ENCODE peak calls at places on chromosome 1, in seven cellular contexts. I is NCI-H1105; A is NCI-H1436; N is activated CD4-positive, alpha-beta T cell treated with anti-CD3 and anti-CD28 coated beads for 36 hours; L is Right ventricle myocardium superior; Y is activated CD8-positive, alpha-beta T cell treated with anti-CD3 and anti-CD28 coated beads, Interleukin-2, amount 10 ng/mL, durations not matched to agents 7 days and 5 days; P is DMS153. U is an unnamed sample.

GRCh38 chr1:210817385-210818275 is 316.3 kb downstream of the KCNH1 start:
- DNase-seq in I (no peak), A (no peak), N (no peak), L (no peak), Y (no peak), P (no peak), U (no peak)

GRCh38 chr1:22969224-22969829 is 3.3 kb downstream of the LACTBL1 start:
- DNase-seq in I (peak; percentile 92), A (no peak), N (no peak), L (no peak), Y (no peak), P (peak; percentile 76), U (no peak)

GRCh38 chr1:45929257-45929687 is 125.9 kb downstream of the MAST2 start:
- DNase-seq in I (no peak), A (no peak), N (no peak), L (no peak), Y (no peak), P (no peak), U (no peak)

GRCh38 chr1:184407816-184408510 is 21.1 kb downstream of the C1orf21 start:
- DNase-seq in I (no peak), A (no peak), N (no peak), L (no peak), Y (no peak), P (no peak), U (no peak)

GRCh38 chr1:244757091-244757939 is 78.1 kb upstream of the COX20 start:
- DNase-seq in I (no peak), A (no peak), N (no peak), L (no peak), Y (no peak), P (no peak), U (no peak)

GRCh38 chr1:56301791-56302190 is 277.6 kb downstream of the PLPP3 start:
- DNase-seq in I (no peak), A (no peak), N (no peak), L (no peak), Y (no peak), P (no peak), U (no peak)

GRCh38 chr1:157319567-157319966 is 181.4 kb upstream of the ETV3 start:
- DNase-seq in I (no peak), A (no peak), N (no peak), L (no peak), Y (no peak), P (no peak), U (no peak)

GRCh38 chr1:182143825-182144661 is 82.5 kb upstream of the ZNF648 start:
- DNase-seq in I (no peak), A (no peak), N (no peak), L (peak; percentile 84), Y (no peak), P (peak; percentile 31), U (no peak)

GRCh38 chr1:210123383-210123782 is 109.2 kb upstream of the SERTAD4 start:
- DNase-seq in I (no peak), A (no peak), N (no peak), L (no peak), Y (no peak), P (no peak), U (no peak)

GRCh38 chr1:16992102-16992501 is 11.7 kb upstream of the MFAP2 start:
- DNase-seq in I (no peak), A (no peak), N (no peak), L (no peak), Y (no peak), P (no peak), U (no peak)

GRCh38 chr1:3504823-3505155 is 50.3 kb downstream of the ARHGEF16 start:
- DNase-seq in I (no peak), A (no peak), N (no peak), L (no peak), Y (no peak), P (no peak), U (no peak)

GRCh38 chr1:232872738-232873137 is 67.5 kb downstream of the MAP10 start:
- DNase-seq in I (no peak), A (no peak), N (no peak), L (no peak), Y (no peak), P (no peak), U (no peak)

GRCh38 chr1:52356818-52357355 is 9.1 kb downstream of the CC2D1B start:
- DNase-seq in I (no peak), A (no peak), N (no peak), L (no peak), Y (no peak), P (no peak), U (no peak)

GRCh38 chr1:180229483-180230415 is at the start of gene LHX4:
- DNase-seq in I (peak; percentile 52), A (no peak), N (peak; percentile 59), L (peak; percentile 52), Y (peak; percentile 43), P (no peak), U (no peak)

GRCh38 chr1:41370756-41371420 is 9.7 kb downstream of the FOXO6 start:
- DNase-seq in I (no peak), A (no peak), N (no peak), L (no peak), Y (no peak), P (no peak), U (no peak)

GRCh38 chr1:173190101-173190895 is 16.8 kb downstream of the TNFSF4 start:
- DNase-seq in I (peak; percentile 13), A (no peak), N (no peak), L (peak; percentile 85), Y (no peak), P (peak; percentile 88), U (no peak)

GRCh38 chr1:19384113-19384512 is 72.0 kb downstream of the SLC66A1 start:
- DNase-seq in I (no peak), A (no peak), N (no peak), L (peak; percentile 53), Y (no peak), P (no peak), U (no peak)

U was measured in T-helper 17 cell.